ENCODE peak calls at places on chromosome 3, in ten cellular contexts. F is tibial nerve, R is uterus, E is stomach, G is suprapubic skin, N is HepG2, C is IMR-90, Z is ovary, T is A549, S is heart left ventricle. A is an unnamed sample.
A peak's percentile ranks its signal among the peaks of the same experiment; 100 is the strongest.

GRCh38 chr3:69767571-69767970 is 28.3 kb downstream of the MITF start:
- DNase-seq in F (peak; percentile 19), R (peak; percentile 66), E (no peak), G (no peak), N (no peak), C (no peak), Z (peak; percentile 72), T (no peak), S (peak; percentile 83), A (no peak)

GRCh38 chr3:97914390-97914789 is 57.8 kb downstream of the RIOX2 start:
- DNase-seq in F (no peak), R (no peak), E (no peak), G (no peak), N (no peak), C (peak; percentile 42), Z (no peak), T (no peak), S (no peak), A (no peak)

GRCh38 chr3:27847697-27848096 is 125.6 kb upstream of the EOMES start:
- DNase-seq in F (no peak), R (no peak), E (no peak), G (no peak), N (no peak), C (no peak), Z (no peak), T (no peak), S (no peak), A (no peak)

GRCh38 chr3:48963591-48963990 is 26.4 kb upstream of the P4HTM start:
- DNase-seq in F (no peak), R (no peak), E (no peak), G (no peak), N (no peak), C (no peak), Z (no peak), T (no peak), S (no peak), A (no peak)

GRCh38 chr3:23389089-23389488 is 186.0 kb downstream of the UBE2E2 start:
- DNase-seq in F (no peak), R (no peak), E (no peak), G (no peak), N (no peak), C (no peak), Z (no peak), T (no peak), S (no peak), A (peak; percentile 56)

GRCh38 chr3:173708191-173708590 is 310.6 kb downstream of the NLGN1 start:
- DNase-seq in F (no peak), R (no peak), E (no peak), G (no peak), N (no peak), C (no peak), Z (no peak), T (no peak), S (no peak), A (no peak)

GRCh38 chr3:8607285-8608040 is 37.1 kb downstream of the SSUH2 start:
- DNase-seq in F (no peak), R (peak; percentile 58), E (peak; percentile 67), G (no peak), N (peak; percentile 55), C (peak; percentile 78), Z (peak; percentile 76), T (peak; percentile 25), S (peak; percentile 76), A (no peak)

GRCh38 chr3:106817706-106818105 is 559.5 kb upstream of the CCDC54 start:
- DNase-seq in F (no peak), R (no peak), E (no peak), G (no peak), N (no peak), C (no peak), Z (no peak), T (no peak), S (no peak), A (no peak)

GRCh38 chr3:37938011-37938410 is 52.6 kb upstream of the VILL start:
- DNase-seq in F (no peak), R (no peak), E (no peak), G (no peak), N (no peak), C (no peak), Z (no peak), T (no peak), S (no peak), A (no peak)

GRCh38 chr3:125357032-125357658 is 18.0 kb downstream of the ZNF148 start:
- DNase-seq in F (no peak), R (peak; percentile 22), E (peak; percentile 33), G (peak; percentile 64), N (peak; percentile 58), C (peak; percentile 36), Z (peak; percentile 73), T (peak; percentile 53), S (peak; percentile 58), A (no peak)
- TF ChIP-seq POLR2A in F (no peak), R (no peak), E (no peak), G (no peak), N (peak; percentile 86), C (no peak), Z (no peak), T (peak; percentile 43), S (peak; percentile 51), A (no peak)

GRCh38 chr3:43341788-43342187 is 55.4 kb downstream of the SNRK start:
- DNase-seq in F (no peak), R (no peak), E (no peak), G (no peak), N (no peak), C (no peak), Z (no peak), T (no peak), S (no peak), A (no peak)

GRCh38 chr3:43330981-43331380 is 44.6 kb downstream of the SNRK start:
- DNase-seq in F (no peak), R (no peak), E (no peak), G (no peak), N (no peak), C (peak; percentile 60), Z (no peak), T (no peak), S (no peak), A (no peak)

GRCh38 chr3:43340403-43340802 is 54.1 kb downstream of the SNRK start:
- DNase-seq in F (no peak), R (no peak), E (no peak), G (no peak), N (no peak), C (no peak), Z (no peak), T (no peak), S (no peak), A (no peak)

GRCh38 chr3:43338295-43338694 is 52.0 kb downstream of the SNRK start:
- DNase-seq in F (no peak), R (no peak), E (no peak), G (no peak), N (no peak), C (peak; percentile 13), Z (no peak), T (no peak), S (no peak), A (no peak)

GRCh38 chr3:43335799-43336198 is 49.5 kb downstream of the SNRK start:
- DNase-seq in F (no peak), R (no peak), E (no peak), G (no peak), N (no peak), C (no peak), Z (no peak), T (no peak), S (no peak), A (no peak)
- H3K9me3 ChIP-seq in F (peaks cover 5% of the 10 kb centered on the region), R (peaks cover 15% of the 10 kb centered on the region), E (peaks cover 44% of the 10 kb centered on the region), G (peaks cover 17% of the 10 kb centered on the region), N (peaks cover 22% of the 10 kb centered on the region), C (peaks cover 22% of the 10 kb centered on the region), Z (peaks cover 5% of the 10 kb centered on the region), T (peaks cover 33% of the 10 kb centered on the region), S (no peaks in the 10 kb centered on the region), A (peaks cover 42% of the 10 kb centered on the region)

GRCh38 chr3:100412897-100413590 is 11.7 kb downstream of the LNP1 start:
- DNase-seq in F (no peak), R (no peak), E (no peak), G (no peak), N (no peak), C (no peak), Z (no peak), T (no peak), S (no peak), A (no peak)

GRCh38 chr3:100403956-100404548 is 2.7 kb downstream of the LNP1 start:
- DNase-seq in F (no peak), R (no peak), E (no peak), G (no peak), N (no peak), C (no peak), Z (no peak), T (no peak), S (no peak), A (no peak)

GRCh38 chr3:100411091-100411982 is 10.0 kb downstream of the LNP1 start:
- DNase-seq in F (no peak), R (no peak), E (no peak), G (no peak), N (peak; percentile 64), C (no peak), Z (no peak), T (no peak), S (no peak), A (no peak)

GRCh38 chr3:100407164-100407563 is 5.8 kb downstream of the LNP1 start:
- DNase-seq in F (no peak), R (no peak), E (no peak), G (no peak), N (no peak), C (no peak), Z (no peak), T (no peak), S (no peak), A (no peak)

GRCh38 chr3:100407977-100408532 is 6.7 kb downstream of the LNP1 start:
- DNase-seq in F (no peak), R (no peak), E (no peak), G (no peak), N (no peak), C (no peak), Z (no peak), T (no peak), S (no peak), A (no peak)
- H3K4me3 ChIP-seq in F (no peak overlapping the region), R (no peak overlapping the region), E (no peak overlapping the region), G (no peak overlapping the region), N (no peak overlapping the region), C (no peak overlapping the region), Z (no peak overlapping the region), T (no peak overlapping the region), S (no peak overlapping the region), A (no peak overlapping the region)

GRCh38 chr3:52524258-52524751 is 9.4 kb downstream of the NT5DC2 start:
- DNase-seq in F (peak; percentile 6), R (peak; percentile 15), E (no peak), G (peak; percentile 62), N (no peak), C (no peak), Z (no peak), T (no peak), S (peak; percentile 24), A (no peak)

GRCh38 chr3:52522651-52523251 is 10.9 kb downstream of the NT5DC2 start:
- DNase-seq in F (no peak), R (no peak), E (no peak), G (peak; percentile 62), N (no peak), C (no peak), Z (peak; percentile 28), T (no peak), S (peak; percentile 18), A (no peak)

GRCh38 chr3:52524752-52525661 is 8.7 kb downstream of the NT5DC2 start:
- DNase-seq in F (peak; percentile 13), R (peak; percentile 41), E (no peak), G (peak; percentile 73), N (no peak), C (no peak), Z (peak; percentile 43), T (no peak), S (peak; percentile 76), A (peak; percentile 60)

GRCh38 chr3:52521881-52522650 is 11.6 kb downstream of the NT5DC2 start:
- DNase-seq in F (no peak), R (no peak), E (no peak), G (peak; percentile 53), N (no peak), C (no peak), Z (no peak), T (no peak), S (peak; percentile 21), A (no peak)

GRCh38 chr3:52523386-52524257 is 10.0 kb downstream of the NT5DC2 start:
- DNase-seq in F (peak; percentile 11), R (peak; percentile 14), E (no peak), G (peak; percentile 61), N (no peak), C (no peak), Z (peak; percentile 33), T (no peak), S (peak; percentile 26), A (no peak)
- TF ChIP-seq POLR2A in F (no peak), R (no peak), E (no peak), G (no peak), N (no peak), C (no peak), Z (no peak), T (no peak), S (no peak), A (no peak)

A was measured in breast epithelium.